ENCODE peak calls at places on chromosome 13, in ten cellular contexts. J is NCI-H774; E is fibroblast of mammary gland; P is AG04449; M is NCI-H510A treated with DMSO at 0.1 percent for 48 hours; Z is right lobe of liver; O is caudate nucleus; X is psoas muscle; D is naive B cell; L is activated CD4-positive, alpha-beta T cell treated with anti-CD3 and anti-CD28 coated beads, Interleukin-2, amount 10 ng/mL, durations not matched to agents 7 days and 5 days. R is an unnamed sample.

GRCh38 chr13:28322256-28322895 is 172.6 kb downstream of the FLT1 start:
- DNase-seq in X (no peak), O (no peak), Z (no peak), M (no peak), E (no peak), L (no peak), J (no peak), P (no peak), D (no peak), R (peak)

GRCh38 chr13:27810009-27810408 is 17.7 kb downstream of the GSX1 start:
- DNase-seq in O (no peak), Z (no peak), J (no peak), L (no peak), D (no peak), X (no peak), P (no peak), E (no peak), M (no peak), R (no peak)

GRCh38 chr13:27528908-27529307 is 78.5 kb upstream of the MTIF3 start:
- DNase-seq in M (no peak), J (no peak), O (no peak), X (no peak), P (no peak), E (no peak), D (no peak), L (no peak), Z (no peak), R (no peak)

GRCh38 chr13:36344886-36345437 is 1.2 kb downstream of the SPART start:
- DNase-seq in J (no peak), L (peak), X (no peak), D (peak), E (peak), O (no peak), P (no peak), Z (no peak), M (peak), R (peak)

GRCh38 chr13:113582841-113583631 is 1.5 kb upstream of the TFDP1 start:
- DNase-seq in J (no peak), Z (peak), O (no peak), M (no peak), P (no peak), L (no peak), D (no peak), X (no peak), E (peak), R (no peak)

GRCh38 chr13:112840472-112841302 is 128.3 kb upstream of the MCF2L start:
- DNase-seq in D (no peak), O (no peak), Z (no peak), M (no peak), E (no peak), L (no peak), X (no peak), P (no peak), J (no peak), R (no peak)

GRCh38 chr13:113538689-113539058 is 45.9 kb upstream of the TFDP1 start:
- DNase-seq in E (no peak), M (no peak), P (no peak), D (no peak), Z (no peak), J (no peak), O (no peak), X (no peak), L (no peak), R (no peak)

GRCh38 chr13:30898721-30899188 is 7.3 kb upstream of the MEDAG start:
- DNase-seq in P (peak), J (no peak), O (no peak), Z (no peak), M (no peak), E (peak), L (no peak), D (no peak), X (peak), R (peak)

GRCh38 chr13:31434613-31435012 is 234.8 kb downstream of the B3GLCT start:
- DNase-seq in J (no peak), D (no peak), L (no peak), O (no peak), E (no peak), P (no peak), X (no peak), M (no peak), Z (no peak), R (no peak)

GRCh38 chr13:94706854-94707399 is 5.4 kb downstream of the SOX21 start:
- DNase-seq in L (no peak), M (no peak), X (no peak), D (no peak), P (no peak), O (peak), Z (no peak), E (no peak), J (peak), R (no peak)

GRCh38 chr13:33188093-33188882 is 97.3 kb downstream of the STARD13 start:
- DNase-seq in D (no peak), E (peak), X (no peak), P (no peak), M (no peak), L (no peak), J (no peak), Z (no peak), O (no peak), R (peak)

GRCh38 chr13:71864981-71865857 is 1.8 kb downstream of the DACH1 start:
- DNase-seq in L (no peak), M (no peak), E (no peak), P (no peak), Z (peak), J (no peak), X (peak), O (peak), D (no peak), R (no peak)

GRCh38 chr13:30863796-30864195 is 42.3 kb upstream of the MEDAG start:
- DNase-seq in E (no peak), Z (no peak), M (no peak), P (no peak), O (no peak), J (no peak), D (no peak), L (no peak), X (no peak), R (no peak)

GRCh38 chr13:113638806-113639205 is 19.2 kb downstream of the ATP4B start:
- DNase-seq in L (no peak), P (no peak), D (no peak), Z (peak), J (no peak), E (no peak), X (no peak), O (no peak), M (no peak), R (no peak)

GRCh38 chr13:110133425-110134235 is 173.3 kb downstream of the COL4A1 start:
- DNase-seq in X (no peak), L (no peak), J (no peak), Z (no peak), E (no peak), O (no peak), P (no peak), D (no peak), M (no peak), R (no peak)

GRCh38 chr13:95355491-95355890 is 54.2 kb upstream of the ABCC4 start:
- DNase-seq in E (peak), L (no peak), P (peak), X (no peak), M (no peak), O (no peak), J (no peak), Z (no peak), D (no peak), R (peak)

R was measured in fibroblast of pulmonary artery.